ENCODE peak calls at places on chromosomes 5 and 9, in nine cellular contexts. A, C, I, D, Y, M, O, N and U are unnamed samples.

GRCh38 chr9:97794666-97795065 is 58.4 kb upstream of the FOXE1 start:
- DNase-seq in A (no peak), C (no peak), I (no peak), D (no peak), Y (no peak), M (no peak), O (no peak), N (no peak), U (no peak)

GRCh38 chr5:72307573-72307967 is 12.5 kb downstream of the MRPS27 start:
- DNase-seq in A (no peak), C (no peak), I (no peak), D (no peak), Y (no peak), M (no peak), O (no peak), N (no peak), U (no peak)

GRCh38 chr5:151896041-151896691 is 28.5 kb downstream of the GLRA1 start:
- DNase-seq in A (peak), C (no peak), I (no peak), D (no peak), Y (no peak), M (no peak), O (no peak), N (peak), U (no peak)

GRCh38 chr5:16736158-16736994 is 119.6 kb upstream of the RETREG1 start:
- DNase-seq in A (peak), C (no peak), I (no peak), D (peak), Y (no peak), M (peak), O (no peak), N (peak), U (no peak)

GRCh38 chr5:141330299-141331080 is at the start of gene PCDHGA1:
- DNase-seq in A (peak), C (no peak), I (no peak), D (no peak), Y (no peak), M (peak), O (peak), N (peak), U (peak)

GRCh38 chr9:136028760-136029470 is 66.2 kb downstream of the NACC2 start:
- DNase-seq in A (no peak), C (no peak), I (no peak), D (no peak), Y (no peak), M (no peak), O (no peak), N (no peak), U (no peak)

GRCh38 chr9:108142504-108143201 is 653.1 kb upstream of the KLF4 start:
- DNase-seq in A (no peak), C (peak), I (no peak), D (no peak), Y (peak), M (peak), O (peak), N (no peak), U (no peak)

GRCh38 chr9:78821126-78821822 is 524.3 kb downstream of the PSAT1 start:
- DNase-seq in A (peak), C (no peak), I (no peak), D (no peak), Y (no peak), M (peak), O (peak), N (peak), U (peak)

GRCh38 chr5:151755383-151755782 is 3.0 kb downstream of the ATOX1 start:
- DNase-seq in A (no peak), C (no peak), I (no peak), D (no peak), Y (no peak), M (no peak), O (peak), N (no peak), U (no peak)

GRCh38 chr9:106784076-106784475 is 78.9 kb upstream of the ZNF462 start:
- DNase-seq in A (no peak), C (no peak), I (no peak), D (no peak), Y (no peak), M (no peak), O (no peak), N (no peak), U (no peak)

GRCh38 chr5:146390469-146390868 is 51.8 kb downstream of the POU4F3 start:
- DNase-seq in A (no peak), C (no peak), I (no peak), D (no peak), Y (no peak), M (peak), O (peak), N (no peak), U (peak)

GRCh38 chr5:150781706-150782614 is 3.4 kb downstream of the SMIM3 start:
- DNase-seq in A (no peak), C (peak), I (no peak), D (peak), Y (peak), M (no peak), O (no peak), N (peak), U (peak)

GRCh38 chr5:112125910-112126309 is 293.2 kb downstream of the EPB41L4A start:
- DNase-seq in A (no peak), C (no peak), I (no peak), D (no peak), Y (no peak), M (no peak), O (no peak), N (no peak), U (no peak)

GRCh38 chr5:18113724-18114123 is 479.5 kb downstream of the TAF11L14 start:
- DNase-seq in A (peak), C (no peak), I (no peak), D (no peak), Y (no peak), M (peak), O (no peak), N (peak), U (peak)
- TF ChIP-seq CTCF in A (peak), C (no peak), I (no peak), D (no peak), Y (no peak), M (no peak), O (no peak), N (peak), U (no peak)

DNA sequence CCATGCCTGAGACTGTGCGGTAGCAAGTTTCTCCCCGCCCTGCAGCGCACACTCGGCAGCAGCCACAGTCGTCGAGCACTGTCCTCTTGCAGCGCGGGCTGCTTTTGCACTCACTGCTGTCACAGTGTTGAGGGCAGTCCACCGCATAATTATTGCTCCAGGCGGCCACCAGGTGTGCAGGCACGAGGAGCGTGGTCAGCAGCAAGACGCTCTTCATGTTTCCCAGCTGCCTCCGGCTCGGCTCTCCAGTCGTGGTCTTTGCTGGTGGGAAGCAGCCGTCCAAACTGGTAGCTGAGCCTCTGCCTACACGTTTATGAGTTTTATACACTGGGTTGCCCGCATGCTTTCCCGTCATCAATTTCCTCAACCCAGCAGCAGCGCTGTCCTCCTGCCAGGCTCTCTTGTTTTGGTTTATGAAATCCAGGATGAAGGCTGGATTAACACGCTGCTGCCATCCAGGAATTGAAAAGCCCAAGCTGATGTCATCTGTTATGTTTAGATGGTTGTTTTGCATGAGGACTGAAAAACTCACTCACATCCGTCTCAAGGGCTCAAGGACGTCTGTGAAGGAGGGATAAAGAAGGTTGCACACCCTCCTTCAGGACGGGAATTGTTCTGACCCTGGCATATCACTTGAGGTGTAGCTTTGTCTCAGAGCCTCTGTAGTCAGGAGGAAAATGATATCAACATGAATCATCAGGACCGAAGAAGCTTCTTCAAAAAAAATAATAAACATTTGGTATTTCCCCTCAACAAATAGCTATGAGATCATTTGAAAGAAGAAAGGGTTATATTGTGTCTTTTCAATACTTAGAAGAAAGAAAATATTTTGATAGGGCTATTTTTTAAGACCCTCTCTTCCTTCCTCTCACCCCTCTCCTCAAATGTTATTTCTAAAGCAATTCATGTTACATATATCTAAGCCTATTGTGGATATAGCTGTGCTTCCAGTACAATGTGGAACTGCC is at the start of gene ESM1:
- DNase-seq in A (peak), C (no peak), I (no peak), D (peak), Y (no peak), M (no peak), O (no peak), N (peak), U (no peak)
- TF ChIP-seq CTCF in A (no peak), C (no peak), I (no peak), D (no peak), Y (no peak), M (no peak), O (no peak), N (no peak), U (no peak)

DNA sequence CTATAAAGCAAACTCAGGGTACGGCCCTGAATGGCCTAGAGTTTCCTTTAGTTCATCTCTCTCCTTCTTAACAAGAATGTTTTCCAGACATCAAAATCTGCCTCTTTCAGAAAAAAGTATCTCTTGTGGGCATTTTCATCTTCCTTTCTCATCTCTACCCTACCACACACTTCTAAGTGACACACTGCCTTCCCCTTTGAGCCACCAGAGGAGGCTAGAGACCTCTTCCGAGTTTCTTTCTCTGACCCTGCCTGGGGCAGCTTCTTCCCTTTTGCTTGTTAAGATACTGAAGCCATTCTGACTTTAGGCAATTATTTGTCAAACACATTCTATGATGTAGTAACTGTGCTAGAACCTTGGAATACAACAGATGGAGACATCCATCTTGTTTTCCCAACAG is 8.7 kb upstream of the SV2C start:
- DNase-seq in A (peak), C (no peak), I (no peak), D (no peak), Y (no peak), M (peak), O (peak), N (no peak), U (peak)
- TF ChIP-seq CTCF in A (no peak), C (peak), I (peak), D (peak), Y (no peak), M (peak), O (peak), N (peak), U (peak)

GRCh38 chr9:20356392-20357206 is 265.7 kb downstream of the MLLT3 start:
- DNase-seq in A (peak), C (peak), I (peak), D (peak), Y (peak), M (peak), O (peak), N (peak), U (peak)
- TF ChIP-seq CTCF in A (peak), C (peak), I (peak), D (peak), Y (peak), M (peak), O (peak), N (peak), U (peak)

DNA sequence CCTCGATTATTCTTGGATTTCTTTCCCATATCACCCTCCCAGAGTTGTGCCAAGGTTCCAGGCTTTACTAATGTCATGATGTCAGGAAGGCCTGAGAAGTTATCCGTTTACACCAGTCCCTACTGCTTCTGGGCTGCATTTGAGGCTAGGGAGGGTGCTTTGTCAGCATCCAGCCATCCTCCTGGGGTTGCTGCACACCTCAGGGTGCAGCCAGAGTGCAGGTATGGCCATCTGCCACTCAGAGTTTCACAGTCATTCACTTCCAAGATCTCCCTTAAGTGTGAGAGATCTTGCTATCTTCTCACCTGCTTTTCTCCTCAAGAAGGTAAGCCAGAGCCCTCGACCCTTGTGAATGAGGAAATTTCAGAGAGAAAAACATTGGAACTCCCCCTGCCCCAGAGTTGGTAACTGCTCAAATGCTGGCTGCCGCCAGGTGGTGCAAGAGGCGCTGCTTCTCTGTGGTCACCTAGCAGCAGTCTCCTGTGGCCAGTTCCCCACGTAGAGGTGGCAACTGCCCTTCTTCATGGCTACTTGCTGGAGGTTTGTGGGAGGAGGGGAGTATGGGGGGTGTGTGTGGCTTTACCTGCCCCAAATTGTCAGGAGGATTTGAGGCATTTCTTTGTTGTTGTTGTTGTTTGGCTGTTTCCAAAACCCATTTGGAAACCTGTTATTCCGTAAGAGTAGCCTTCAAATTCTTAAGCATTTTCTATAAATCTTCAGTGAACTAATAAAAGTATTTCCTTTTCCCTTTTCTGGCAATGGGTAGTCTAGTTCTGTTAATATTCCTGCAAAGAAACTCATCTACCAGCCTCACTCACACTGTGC is 259.6 kb upstream of the DMRT1 start:
- DNase-seq in A (peak), C (no peak), I (no peak), D (no peak), Y (no peak), M (peak), O (peak), N (no peak), U (peak)
- TF ChIP-seq CTCF in A (peak), C (no peak), I (peak), D (peak), Y (no peak), M (peak), O (peak), N (peak), U (peak)

GRCh38 chr9:111696796-111697195 is 35.4 kb downstream of the GNG10 start:
- DNase-seq in A (no peak), C (no peak), I (no peak), D (no peak), Y (no peak), M (no peak), O (no peak), N (no peak), U (no peak)

DNA sequence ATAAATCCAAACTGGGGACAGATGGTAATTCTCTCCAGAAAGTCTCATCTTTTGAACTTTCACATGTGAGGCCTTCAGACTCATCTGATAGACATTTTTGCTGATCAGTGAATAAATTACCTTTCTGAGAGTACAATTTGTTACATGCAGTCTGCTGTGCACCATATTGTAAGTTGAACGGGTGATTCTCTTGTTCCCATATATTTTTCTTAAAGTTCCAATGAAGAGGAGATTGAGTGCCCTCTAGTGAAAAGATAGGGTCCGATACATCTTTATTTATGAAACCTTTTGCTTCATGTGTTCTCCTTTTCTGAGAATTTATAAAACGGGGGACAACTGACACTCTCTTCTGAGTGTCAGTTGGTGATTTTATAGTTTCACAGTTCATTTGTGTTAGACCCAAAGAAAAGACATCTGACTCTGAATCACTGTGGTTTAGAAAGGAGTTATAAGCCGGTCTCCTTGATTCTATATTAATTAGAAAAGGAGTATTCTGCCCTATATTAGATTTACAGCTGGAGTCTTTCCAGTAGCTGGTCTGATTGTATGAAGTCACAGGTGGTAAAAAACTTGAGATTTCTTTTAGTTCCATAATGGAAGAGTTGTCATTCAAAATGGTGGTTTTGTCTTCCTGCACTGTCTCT is 30.4 kb downstream of the GNG10 start:
- DNase-seq in A (peak), C (no peak), I (peak), D (peak), Y (no peak), M (no peak), O (peak), N (peak), U (peak)
- TF ChIP-seq CTCF in A (peak), C (no peak), I (peak), D (peak), Y (no peak), M (no peak), O (peak), N (peak), U (peak)

DNA sequence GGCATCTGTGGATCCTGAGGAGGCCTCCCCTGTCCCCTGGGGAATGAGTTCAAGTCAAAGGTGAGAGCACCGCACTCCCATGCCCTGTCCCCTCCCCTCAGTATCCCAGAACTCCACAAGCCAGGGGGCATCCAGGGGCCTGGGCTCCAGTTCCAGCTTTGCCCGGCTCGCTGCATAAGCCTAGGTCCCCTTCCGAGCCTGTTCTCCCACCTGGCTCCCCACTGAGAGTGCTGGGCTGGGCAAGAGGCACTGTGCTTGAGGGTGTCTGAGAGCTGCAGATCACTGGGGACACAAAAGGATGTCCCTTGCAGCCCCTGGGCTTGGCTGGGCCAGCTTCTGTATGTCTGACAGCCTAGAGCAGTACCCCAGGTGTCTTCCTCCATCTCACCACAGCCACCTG is 4.6 kb downstream of the DOK3 start:
- DNase-seq in A (no peak), C (no peak), I (no peak), D (no peak), Y (no peak), M (no peak), O (no peak), N (no peak), U (no peak)
- TF ChIP-seq CTCF in A (no peak), C (no peak), I (no peak), D (no peak), Y (no peak), M (no peak), O (no peak), N (no peak), U (no peak)

GRCh38 chr5:163478126-163478981 is 17.9 kb downstream of the HMMR start:
- DNase-seq in A (peak), C (no peak), I (no peak), D (no peak), Y (no peak), M (no peak), O (no peak), N (peak), U (no peak)

GRCh38 chr5:163478982-163479271 is 18.5 kb downstream of the HMMR start:
- DNase-seq in A (no peak), C (no peak), I (no peak), D (no peak), Y (no peak), M (no peak), O (no peak), N (no peak), U (no peak)

GRCh38 chr5:163475416-163475815 is 15.0 kb downstream of the HMMR start:
- DNase-seq in A (no peak), C (no peak), I (no peak), D (no peak), Y (no peak), M (no peak), O (no peak), N (no peak), U (no peak)

GRCh38 chr5:163473613-163474243 is 13.3 kb downstream of the HMMR start:
- DNase-seq in A (peak), C (no peak), I (no peak), D (no peak), Y (no peak), M (no peak), O (peak), N (no peak), U (no peak)
- TF ChIP-seq CTCF in A (peak), C (no peak), I (peak), D (peak), Y (peak), M (no peak), O (peak), N (peak), U (no peak)